ENCODE peak calls at places on chromosome 2, in five cellular contexts. One of them, this sample, is unnamed.

GRCh38 chr2:160142472-160142871 is 57.6 kb downstream of the ITGB6 start:
- DNase-seq in RWPE2: no peak
- DNase-seq in left ventricle myocardium inferior: no peak
- DNase-seq in sigmoid colon: no peak
- DNase-seq in heart left ventricle: no peak
- DNase-seq in this sample: no peak

GRCh38 chr2:3535794-3536681 is 16.7 kb upstream of the ADI1 start:
- DNase-seq in RWPE2: peak
- DNase-seq in left ventricle myocardium inferior: peak
- DNase-seq in sigmoid colon: peak
- DNase-seq in heart left ventricle: peak
- DNase-seq in this sample: peak

GRCh38 chr2:10446631-10447030 is 1.5 kb downstream of the ODC1 start:
- DNase-seq in RWPE2: no peak
- DNase-seq in left ventricle myocardium inferior: no peak
- DNase-seq in sigmoid colon: no peak
- DNase-seq in heart left ventricle: no peak
- DNase-seq in this sample: no peak

GRCh38 chr2:216082388-216082733 is 642 bp downstream of the TMEM169 start:
- DNase-seq in RWPE2: no peak
- DNase-seq in left ventricle myocardium inferior: no peak
- DNase-seq in sigmoid colon: no peak
- DNase-seq in heart left ventricle: no peak
- DNase-seq in this sample: no peak

GRCh38 chr2:71595549-71595948 is 142.2 kb downstream of the DYSF start:
- DNase-seq in RWPE2: no peak
- DNase-seq in left ventricle myocardium inferior: no peak
- DNase-seq in sigmoid colon: no peak
- DNase-seq in heart left ventricle: no peak
- DNase-seq in this sample: no peak

GRCh38 chr2:233840520-233840919 is 13.8 kb downstream of the HJURP start:
- DNase-seq in RWPE2: no peak
- DNase-seq in left ventricle myocardium inferior: no peak
- DNase-seq in sigmoid colon: no peak
- DNase-seq in heart left ventricle: no peak
- DNase-seq in this sample: no peak

GRCh38 chr2:216644846-216645635 is 11.8 kb downstream of the IGFBP2 start:
- DNase-seq in RWPE2: no peak
- DNase-seq in left ventricle myocardium inferior: no peak
- DNase-seq in sigmoid colon: no peak
- DNase-seq in heart left ventricle: no peak
- DNase-seq in this sample: no peak

GRCh38 chr2:122433123-122433754 is 677.8 kb downstream of the TSN start:
- DNase-seq in RWPE2: no peak
- DNase-seq in left ventricle myocardium inferior: no peak
- DNase-seq in sigmoid colon: no peak
- DNase-seq in heart left ventricle: no peak
- DNase-seq in this sample: no peak

GRCh38 chr2:224638338-224638823 is 53.2 kb upstream of the CUL3 start:
- DNase-seq in RWPE2: no peak
- DNase-seq in left ventricle myocardium inferior: no peak
- DNase-seq in sigmoid colon: no peak
- DNase-seq in heart left ventricle: no peak
- DNase-seq in this sample: no peak

GRCh38 chr2:238158018-238158806 is 558 bp upstream of the ERFE start:
- DNase-seq in RWPE2: no peak
- DNase-seq in left ventricle myocardium inferior: peak
- DNase-seq in sigmoid colon: no peak
- DNase-seq in heart left ventricle: peak
- DNase-seq in this sample: no peak

GRCh38 chr2:95314964-95315611 is 17.9 kb downstream of the KCNIP3 start:
- DNase-seq in RWPE2: no peak
- DNase-seq in left ventricle myocardium inferior: no peak
- DNase-seq in sigmoid colon: no peak
- DNase-seq in heart left ventricle: no peak
- DNase-seq in this sample: no peak
- TF ChIP-seq CTCF in RWPE2: peak
- TF ChIP-seq CTCF in left ventricle myocardium inferior: peak
- TF ChIP-seq CTCF in sigmoid colon: peak
- TF ChIP-seq CTCF in heart left ventricle: peak
- TF ChIP-seq CTCF in this sample: peak

GRCh38 chr2:60883896-60884295 is 2.5 kb downstream of the REL start:
- DNase-seq in RWPE2: no peak
- DNase-seq in left ventricle myocardium inferior: no peak
- DNase-seq in sigmoid colon: no peak
- DNase-seq in heart left ventricle: no peak
- DNase-seq in this sample: no peak
- H3K4me3 ChIP-seq in RWPE2: peak
- H3K4me3 ChIP-seq in left ventricle myocardium inferior: peak
- H3K4me3 ChIP-seq in sigmoid colon: peak
- H3K4me3 ChIP-seq in heart left ventricle: peak
- H3K4me3 ChIP-seq in this sample: no peak

GRCh38 chr2:13046557-13047165 is 329.9 kb downstream of the TRIB2 start:
- DNase-seq in RWPE2: no peak
- DNase-seq in left ventricle myocardium inferior: no peak
- DNase-seq in sigmoid colon: no peak
- DNase-seq in heart left ventricle: no peak
- DNase-seq in this sample: no peak
- TF ChIP-seq CTCF in RWPE2: peak
- TF ChIP-seq CTCF in left ventricle myocardium inferior: peak
- TF ChIP-seq CTCF in sigmoid colon: no peak
- TF ChIP-seq CTCF in heart left ventricle: peak
- TF ChIP-seq CTCF in this sample: no peak

DNA sequence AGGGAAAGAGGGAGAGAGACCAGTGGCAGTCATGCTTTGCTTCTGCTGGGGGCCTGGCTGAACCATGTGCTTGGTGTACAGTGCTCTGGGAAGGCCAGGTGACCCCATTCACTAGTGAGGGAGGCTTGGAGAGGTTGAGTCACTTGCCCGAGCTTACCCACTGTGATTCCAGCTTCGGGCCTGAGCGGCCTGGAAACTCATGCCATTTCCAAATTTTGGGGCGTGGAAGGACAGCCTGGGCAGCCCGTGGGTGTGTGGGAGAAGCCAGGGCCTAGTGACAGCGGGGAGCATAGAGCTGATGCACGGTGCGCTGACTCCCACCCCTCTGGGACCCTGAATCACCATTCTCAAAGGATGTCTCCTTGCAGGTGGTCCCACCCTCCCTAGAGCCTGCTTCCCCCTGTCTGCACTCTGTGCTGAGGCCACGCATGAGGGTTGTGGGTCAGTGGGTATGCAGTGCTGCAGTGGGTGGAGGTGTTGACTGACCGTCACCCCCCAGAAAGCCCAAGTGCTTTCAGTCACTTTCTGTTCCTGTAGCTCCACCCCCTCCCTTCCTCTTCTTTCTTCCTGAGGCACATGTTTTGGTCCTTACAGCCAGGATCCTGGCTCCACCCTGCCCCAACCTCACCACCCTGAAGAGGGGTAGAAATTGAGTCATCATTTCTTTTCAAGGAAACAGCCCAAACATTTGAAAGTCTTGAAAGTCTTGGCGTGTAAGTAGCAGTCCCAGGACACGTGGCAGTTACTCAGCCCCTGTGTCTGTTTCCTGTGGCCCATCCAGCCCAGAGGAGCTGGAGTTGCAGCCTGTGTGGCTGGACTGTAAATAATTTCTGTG is 69.3 kb upstream of the MCFD2 start:
- DNase-seq in RWPE2: no peak
- DNase-seq in left ventricle myocardium inferior: peak
- DNase-seq in sigmoid colon: peak
- DNase-seq in heart left ventricle: peak
- DNase-seq in this sample: peak
- H3K4me3 ChIP-seq in RWPE2: no peak
- H3K4me3 ChIP-seq in left ventricle myocardium inferior: no peak
- H3K4me3 ChIP-seq in sigmoid colon: no peak
- H3K4me3 ChIP-seq in heart left ventricle: no peak
- H3K4me3 ChIP-seq in this sample: no peak

DNA sequence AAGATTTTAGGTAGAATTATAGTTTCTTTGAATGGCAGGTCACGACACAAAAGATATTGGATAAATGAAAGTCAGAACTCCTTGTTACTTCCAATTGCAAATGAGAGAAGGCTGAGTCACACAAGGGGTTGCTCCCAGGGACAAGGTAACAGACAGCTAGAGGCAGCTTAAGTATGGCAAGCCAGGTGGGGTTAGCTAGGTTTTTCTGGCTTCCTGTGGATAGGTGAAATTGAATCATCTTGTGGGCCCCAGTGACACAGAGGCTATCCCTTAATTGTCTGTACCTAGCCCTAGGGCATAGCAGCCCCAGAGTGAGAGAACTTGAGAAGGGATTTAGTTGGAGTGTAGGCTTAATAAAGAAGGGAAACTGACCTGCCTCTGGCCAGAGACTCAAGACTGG is 407.7 kb upstream of the SLC8A1 start:
- DNase-seq in RWPE2: no peak
- DNase-seq in left ventricle myocardium inferior: no peak
- DNase-seq in sigmoid colon: no peak
- DNase-seq in heart left ventricle: no peak
- DNase-seq in this sample: no peak
- TF ChIP-seq CTCF in RWPE2: no peak
- TF ChIP-seq CTCF in left ventricle myocardium inferior: no peak
- TF ChIP-seq CTCF in sigmoid colon: no peak
- TF ChIP-seq CTCF in heart left ventricle: no peak
- TF ChIP-seq CTCF in this sample: no peak

GRCh38 chr2:177164131-177164530 is 48.5 kb upstream of the HNRNPA3 start:
- DNase-seq in RWPE2: no peak
- DNase-seq in left ventricle myocardium inferior: no peak
- DNase-seq in sigmoid colon: no peak
- DNase-seq in heart left ventricle: no peak
- DNase-seq in this sample: no peak
- H3K4me3 ChIP-seq in RWPE2: no peak
- H3K4me3 ChIP-seq in left ventricle myocardium inferior: peak
- H3K4me3 ChIP-seq in sigmoid colon: peak
- H3K4me3 ChIP-seq in heart left ventricle: peak
- H3K4me3 ChIP-seq in this sample: peak

GRCh38 chr2:20291106-20291564 is 59.5 kb downstream of the PUM2 start:
- DNase-seq in RWPE2: no peak
- DNase-seq in left ventricle myocardium inferior: no peak
- DNase-seq in sigmoid colon: no peak
- DNase-seq in heart left ventricle: peak
- DNase-seq in this sample: peak
- TF ChIP-seq CTCF in RWPE2: peak
- TF ChIP-seq CTCF in left ventricle myocardium inferior: peak
- TF ChIP-seq CTCF in sigmoid colon: peak
- TF ChIP-seq CTCF in heart left ventricle: peak
- TF ChIP-seq CTCF in this sample: peak

GRCh38 chr2:40364143-40364903 is 87.6 kb downstream of the SLC8A1 start:
- DNase-seq in RWPE2: no peak
- DNase-seq in left ventricle myocardium inferior: no peak
- DNase-seq in sigmoid colon: no peak
- DNase-seq in heart left ventricle: no peak
- DNase-seq in this sample: no peak
- H3K4me3 ChIP-seq in RWPE2: peak
- H3K4me3 ChIP-seq in left ventricle myocardium inferior: peak
- H3K4me3 ChIP-seq in sigmoid colon: peak
- H3K4me3 ChIP-seq in heart left ventricle: peak
- H3K4me3 ChIP-seq in this sample: peak

GRCh38 chr2:207166349-207167128 is 791 bp upstream of the KLF7 start:
- DNase-seq in RWPE2: peak
- DNase-seq in left ventricle myocardium inferior: peak
- DNase-seq in sigmoid colon: peak
- DNase-seq in heart left ventricle: peak
- DNase-seq in this sample: no peak
- TF ChIP-seq CTCF in RWPE2: peak
- TF ChIP-seq CTCF in left ventricle myocardium inferior: peak
- TF ChIP-seq CTCF in sigmoid colon: no peak
- TF ChIP-seq CTCF in heart left ventricle: peak
- TF ChIP-seq CTCF in this sample: peak